ENCODE peak calls at places on chromosomes 1 and 21, in nine cellular contexts. P, E, B, J, X, H, Z, S and W are unnamed samples.

GRCh38 chr21:32413697-32414578 is 1.4 kb downstream of the EVA1C start:
- DNase-seq in P (no peak), E (no peak), J (no peak), X (no peak), S (peak), B (no peak), Z (no peak), H (peak), W (no peak)

GRCh38 chr21:25960423-25960822 is 210.1 kb downstream of the APP start:
- DNase-seq in Z (no peak), E (no peak), X (no peak), P (no peak), S (no peak), J (no peak), H (no peak), B (no peak), W (no peak)

GRCh38 chr21:27813750-27814149 is 846.9 kb upstream of the ADAMTS5 start:
- DNase-seq in H (no peak), Z (no peak), E (no peak), P (no peak), J (no peak), S (no peak), X (no peak), B (no peak), W (no peak)

GRCh38 chr1:109399326-109399957 is 1.7 kb upstream of the SORT1 start:
- DNase-seq in E (no peak), S (peak), Z (peak), X (no peak), J (no peak), B (peak), P (no peak), H (peak), W (no peak)

GRCh38 chr1:86500731-86501130 is 32.0 kb downstream of the CLCA1 start:
- DNase-seq in E (no peak), B (no peak), P (no peak), X (no peak), J (no peak), H (peak), S (no peak), Z (no peak), W (no peak)

GRCh38 chr1:111720977-111721670 is 18.1 kb downstream of the INKA2 start:
- DNase-seq in B (no peak), J (no peak), S (no peak), Z (no peak), H (peak), E (no peak), X (no peak), P (no peak), W (no peak)

GRCh38 chr1:26820784-26821269 is 5.7 kb upstream of the ZDHHC18 start:
- DNase-seq in J (no peak), H (no peak), B (no peak), X (no peak), P (no peak), E (no peak), S (no peak), Z (no peak), W (no peak)

GRCh38 chr1:209072481-209072880 is 511.0 kb upstream of the CAMK1G start:
- DNase-seq in Z (peak), E (no peak), J (no peak), H (peak), X (peak), P (no peak), B (no peak), S (peak), W (no peak)

GRCh38 chr1:77757616-77758015 is 2.0 kb downstream of the USP33 start:
- DNase-seq in H (peak), J (no peak), X (no peak), Z (peak), S (peak), E (no peak), B (no peak), P (no peak), W (no peak)

GRCh38 chr1:78229344-78229743 is 183.6 kb downstream of the GIPC2 start:
- DNase-seq in Z (peak), E (no peak), H (peak), X (peak), P (no peak), J (no peak), S (peak), B (no peak), W (no peak)

GRCh38 chr1:41599912-41600311 is 115.4 kb upstream of the EDN2 start:
- DNase-seq in E (no peak), H (peak), S (no peak), P (no peak), Z (peak), B (no peak), X (no peak), J (no peak), W (no peak)

GRCh38 chr1:204615881-204616280 is 69.7 kb downstream of the LRRN2 start:
- DNase-seq in E (no peak), S (no peak), B (no peak), H (no peak), P (no peak), Z (no peak), X (no peak), J (no peak), W (no peak)

GRCh38 chr1:6420594-6421042 is 899 bp upstream of the HES2 start:
- DNase-seq in Z (no peak), P (no peak), X (no peak), B (peak), E (no peak), H (no peak), J (no peak), S (no peak), W (no peak)

GRCh38 chr21:34517491-34518245 is 5.7 kb upstream of the KCNE1 start:
- DNase-seq in X (no peak), J (no peak), S (no peak), H (no peak), P (no peak), Z (no peak), B (no peak), E (no peak), W (no peak)
- TF ChIP-seq CTCF in X (peak), J (no peak), S (no peak), H (peak), P (no peak), Z (peak), B (peak), E (peak), W (no peak)

DNA sequence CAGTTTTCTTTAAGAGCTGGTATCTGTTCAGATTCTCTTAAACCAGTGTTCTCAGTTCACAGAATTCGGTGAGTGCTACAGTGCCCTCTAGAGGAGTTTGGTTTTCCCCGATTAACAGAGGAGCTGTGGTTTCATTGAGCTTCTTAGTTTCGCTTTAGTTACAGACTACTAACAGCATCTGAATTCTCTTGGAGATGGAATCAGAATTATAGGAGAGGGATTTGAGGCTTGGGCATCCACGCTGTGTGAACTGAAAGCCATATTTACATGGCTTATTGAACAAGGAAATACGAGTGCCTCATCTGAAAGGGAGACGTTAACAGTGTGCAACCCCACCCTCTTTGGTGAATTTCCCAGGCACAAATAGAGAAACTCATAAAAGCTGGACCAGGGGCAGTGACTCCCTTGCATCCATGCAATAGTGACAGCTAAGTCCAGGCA is 202.0 kb downstream of the USH2A start:
- DNase-seq in B (peak), J (no peak), E (no peak), Z (peak), S (peak), X (peak), H (peak), P (no peak), W (no peak)
- TF ChIP-seq CTCF in B (peak), J (peak), E (peak), Z (peak), S (peak), X (peak), H (peak), P (no peak), W (no peak)

GRCh38 chr21:30468912-30469812 is 11.0 kb downstream of the KRTAP19-1 start:
- DNase-seq in S (no peak), B (peak), J (no peak), Z (no peak), H (no peak), P (no peak), E (no peak), X (no peak), W (no peak)

DNA sequence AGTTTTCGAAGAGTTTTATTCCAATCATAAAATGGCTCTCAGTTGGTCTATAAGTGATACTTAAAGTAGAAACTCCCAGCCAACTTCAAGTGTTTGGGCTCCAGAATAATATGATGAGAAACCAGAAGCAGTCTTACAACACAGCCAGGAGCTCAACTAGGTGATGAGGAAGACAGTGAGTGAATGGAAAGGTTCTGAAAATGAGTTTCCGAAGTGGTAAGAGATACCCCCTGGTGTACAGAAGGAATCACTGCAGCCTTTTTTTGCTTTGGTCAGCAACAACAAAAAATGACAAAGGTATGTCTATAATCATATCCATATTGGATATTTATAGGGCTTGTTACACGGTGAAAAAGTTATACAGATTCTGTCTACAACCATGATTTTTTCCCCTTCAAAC is 16.5 kb downstream of the KRTAP19-1 start:
- DNase-seq in B (no peak), H (peak), P (no peak), Z (no peak), J (no peak), X (no peak), S (no peak), E (no peak), W (no peak)
- TF ChIP-seq CTCF in B (peak), H (peak), P (no peak), Z (peak), J (no peak), X (peak), S (no peak), E (peak), W (no peak)

DNA sequence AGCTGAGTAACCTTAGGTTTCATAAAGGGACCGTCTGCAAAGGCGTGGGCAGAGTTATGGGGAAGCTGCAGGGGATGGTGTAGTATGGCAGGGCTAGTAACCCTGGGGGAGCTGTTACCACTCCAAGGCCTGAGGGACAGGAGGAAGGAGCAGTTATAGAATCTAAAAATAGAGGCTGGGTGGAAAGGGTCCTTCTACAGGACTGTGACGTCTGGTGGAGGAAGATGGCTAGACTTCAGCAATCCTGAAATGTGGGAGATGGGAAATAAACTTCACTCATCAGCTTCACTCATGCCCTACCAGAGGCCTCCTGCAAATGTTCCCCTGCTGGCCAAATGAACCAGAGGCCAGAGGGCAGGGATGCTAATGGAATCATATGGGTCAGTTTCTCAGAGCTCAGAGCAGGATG is 46.1 kb downstream of the DAB1 start:
- DNase-seq in S (no peak), B (peak), E (no peak), H (no peak), X (no peak), Z (no peak), J (no peak), P (no peak), W (no peak)
- TF ChIP-seq CTCF in S (no peak), B (no peak), E (no peak), H (no peak), X (no peak), Z (no peak), J (no peak), P (no peak), W (no peak)

GRCh38 chr1:45824607-45825006 is 21.2 kb downstream of the MAST2 start:
- DNase-seq in P (no peak), J (no peak), X (no peak), H (no peak), S (no peak), E (no peak), Z (no peak), B (no peak), W (no peak)
- TF ChIP-seq CTCF in P (no peak), J (no peak), X (no peak), H (no peak), S (no peak), E (no peak), Z (peak), B (no peak), W (no peak)

DNA sequence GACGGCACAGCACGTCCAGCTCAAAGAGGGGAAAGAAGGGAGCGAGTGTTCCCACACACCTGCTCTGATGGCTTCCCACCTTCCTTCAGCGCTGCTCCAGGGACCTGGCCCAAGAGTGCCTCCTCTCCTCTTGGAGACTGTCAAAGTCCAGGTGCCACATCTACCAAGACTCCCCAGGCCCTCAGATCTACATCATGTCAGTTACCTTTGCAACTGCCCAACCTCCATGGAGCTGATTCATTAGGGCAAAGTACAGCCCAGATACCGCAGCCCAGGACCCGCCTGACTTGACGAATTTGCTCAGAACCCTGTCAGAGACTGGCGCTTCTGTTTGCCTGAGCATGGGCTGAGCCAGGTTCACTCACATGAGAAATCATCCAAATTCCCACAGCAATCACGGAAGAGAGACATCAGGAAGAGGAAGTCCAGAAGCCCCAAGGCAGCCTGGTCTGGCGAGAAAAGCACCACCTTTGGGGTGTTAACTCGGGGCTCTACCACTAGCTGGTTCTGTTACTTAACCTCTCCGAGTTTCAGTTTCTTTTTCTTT is at the start of gene SEC16B:
- DNase-seq in P (no peak), J (no peak), H (no peak), Z (no peak), S (no peak), X (no peak), B (no peak), E (no peak), W (no peak)
- TF ChIP-seq CTCF in P (no peak), J (no peak), H (no peak), Z (no peak), S (no peak), X (no peak), B (no peak), E (no peak), W (no peak)

GRCh38 chr1:203031467-203031866 is 5.2 kb downstream of the PPFIA4 start:
- DNase-seq in J (no peak), P (no peak), B (no peak), Z (no peak), S (no peak), X (no peak), H (no peak), E (no peak), W (no peak)
- TF ChIP-seq CTCF in J (no peak), P (no peak), B (peak), Z (peak), S (no peak), X (peak), H (peak), E (peak), W (no peak)

GRCh38 chr1:164773146-164773545 is 214.2 kb downstream of the PBX1 start:
- DNase-seq in E (no peak), J (no peak), S (no peak), Z (no peak), B (no peak), P (no peak), H (no peak), X (no peak), W (no peak)

GRCh38 chr1:164771568-164772350 is 212.8 kb downstream of the PBX1 start:
- DNase-seq in X (no peak), Z (peak), B (peak), S (peak), J (no peak), P (no peak), E (no peak), H (peak), W (no peak)

GRCh38 chr1:164772635-164773034 is 213.7 kb downstream of the PBX1 start:
- DNase-seq in X (peak), J (no peak), B (no peak), H (peak), E (no peak), S (peak), P (no peak), Z (peak), W (no peak)

GRCh38 chr1:164774819-164775654 is 216.1 kb downstream of the PBX1 start:
- DNase-seq in X (no peak), B (peak), Z (no peak), S (no peak), H (no peak), E (no peak), P (no peak), J (no peak), W (no peak)

GRCh38 chr1:164774413-164774812 is 215.4 kb downstream of the PBX1 start:
- DNase-seq in X (no peak), J (no peak), Z (no peak), P (no peak), S (no peak), B (no peak), E (no peak), H (peak), W (no peak)
- TF ChIP-seq CTCF in X (peak), J (no peak), Z (peak), P (no peak), S (peak), B (no peak), E (no peak), H (peak), W (no peak)

GRCh38 chr1:114316204-114316603 is 162.5 kb upstream of the SYT6 start:
- DNase-seq in P (no peak), E (no peak), B (no peak), H (no peak), Z (no peak), X (no peak), J (no peak), S (no peak), W (no peak)
- TF ChIP-seq CTCF in P (no peak), E (no peak), B (no peak), H (no peak), Z (no peak), X (no peak), J (no peak), S (no peak), W (no peak)

GRCh38 chr1:47709302-47710074 is 271.6 kb downstream of the FOXD2 start:
- DNase-seq in X (no peak), B (peak), Z (no peak), P (no peak), J (no peak), S (no peak), H (no peak), E (no peak), W (no peak)
- TF ChIP-seq CTCF in X (peak), B (peak), Z (peak), P (no peak), J (no peak), S (peak), H (no peak), E (peak), W (no peak)